ENCODE peak calls at places on chromosomes 11 and 22, in eight cellular contexts. T, P, F, J, N, W, H and O are unnamed samples.

GRCh38 chr22:39906207-39906606 is 5.3 kb downstream of the GRAP2 start:
- DNase-seq in T (no peak), P (no peak), F (no peak), J (no peak), N (no peak), W (no peak), H (no peak), O (no peak)

GRCh38 chr11:68954970-68955958 is 25.5 kb downstream of the MRGPRD start:
- DNase-seq in T (no peak), P (peak), F (peak), J (peak), N (no peak), W (no peak), H (peak), O (no peak)

GRCh38 chr11:104926771-104927470 is 28.7 kb upstream of the CASP12 start:
- DNase-seq in T (no peak), P (no peak), F (no peak), J (no peak), N (no peak), W (no peak), H (no peak), O (no peak)

GRCh38 chr11:94169516-94169915 is 40.9 kb downstream of the PANX1 start:
- DNase-seq in T (no peak), P (no peak), F (no peak), J (no peak), N (no peak), W (no peak), H (no peak), O (no peak)

GRCh38 chr11:46901156-46901555 is 17.2 kb downstream of the LRP4 start:
- DNase-seq in T (no peak), P (no peak), F (no peak), J (no peak), N (no peak), W (no peak), H (no peak), O (no peak)

GRCh38 chr11:59219836-59220235 is 7.1 kb upstream of the MPEG1 start:
- DNase-seq in T (no peak), P (no peak), F (no peak), J (no peak), N (no peak), W (no peak), H (no peak), O (no peak)

GRCh38 chr11:75558939-75559843 is 2.9 kb upstream of the SERPINH1 start:
- DNase-seq in T (no peak), P (peak), F (peak), J (no peak), N (no peak), W (no peak), H (no peak), O (no peak)

GRCh38 chr11:124676386-124676785 is 2.7 kb downstream of the SPA17 start:
- DNase-seq in T (no peak), P (no peak), F (peak), J (no peak), N (no peak), W (no peak), H (no peak), O (no peak)

GRCh38 chr11:33835143-33835878 is 56.6 kb downstream of the LMO2 start:
- DNase-seq in T (no peak), P (no peak), F (peak), J (peak), N (no peak), W (peak), H (no peak), O (peak)

GRCh38 chr11:6497069-6497839 is at the start of gene DNHD1:
- DNase-seq in T (no peak), P (peak), F (no peak), J (no peak), N (no peak), W (no peak), H (no peak), O (no peak)

GRCh38 chr11:77340501-77340900 is 39.0 kb upstream of the GDPD4 start:
- DNase-seq in T (no peak), P (no peak), F (no peak), J (no peak), N (no peak), W (no peak), H (no peak), O (no peak)

GRCh38 chr11:36775157-36775556 is 177.1 kb upstream of the RAG2 start:
- DNase-seq in T (no peak), P (no peak), F (peak), J (no peak), N (no peak), W (no peak), H (no peak), O (no peak)

GRCh38 chr11:94493146-94493442 is 550 bp downstream of the MRE11 start:
- DNase-seq in T (no peak), P (no peak), F (no peak), J (no peak), N (no peak), W (no peak), H (no peak), O (no peak)

GRCh38 chr11:1238767-1239595 is 16.1 kb downstream of the MUC5B start:
- DNase-seq in T (no peak), P (no peak), F (no peak), J (no peak), N (no peak), W (no peak), H (no peak), O (peak)

GRCh38 chr11:102110761-102111010 is 439 bp downstream of the YAP1 start:
- DNase-seq in T (no peak), P (no peak), F (no peak), J (no peak), N (no peak), W (no peak), H (no peak), O (no peak)

GRCh38 chr22:42742940-42743339 is 22.3 kb upstream of the A4GALT start:
- DNase-seq in T (no peak), P (no peak), F (no peak), J (no peak), N (no peak), W (no peak), H (no peak), O (no peak)

GRCh38 chr11:60396790-60397189 is 531 bp downstream of the MS4A14 start:
- DNase-seq in T (no peak), P (no peak), F (no peak), J (no peak), N (no peak), W (no peak), H (no peak), O (no peak)

GRCh38 chr11:122322369-122322768 is 206.4 kb upstream of the BLID start:
- DNase-seq in T (no peak), P (no peak), F (no peak), J (no peak), N (no peak), W (no peak), H (no peak), O (no peak)

GRCh38 chr11:14422814-14423182 is 63.8 kb upstream of the RRAS2 start:
- DNase-seq in T (no peak), P (no peak), F (peak), J (no peak), N (no peak), W (no peak), H (no peak), O (no peak)

GRCh38 chr11:12289667-12290476 is 87.5 kb upstream of the PARVA start:
- DNase-seq in T (no peak), P (no peak), F (no peak), J (no peak), N (no peak), W (no peak), H (no peak), O (no peak)